ENCODE peak calls at places on chromosomes 1 and 21, in eight cellular contexts. N, U, D, I, O, A, Z and P are unnamed samples.

GRCh38 chr21:45640888-45641479 is 2.5 kb upstream of the PCBP3 start:
- DNase-seq in N (peak), U (peak), A (no peak), D (peak), Z (no peak), O (peak), I (no peak), P (peak)

GRCh38 chr1:3465935-3466321 is 11.5 kb downstream of the ARHGEF16 start:
- DNase-seq in O (peak), D (no peak), U (no peak), A (peak), N (no peak), I (no peak), Z (peak), P (peak)

GRCh38 chr1:202684716-202685115 is 25.5 kb downstream of the SYT2 start:
- DNase-seq in O (no peak), U (no peak), D (no peak), I (no peak), Z (no peak), N (no peak), A (no peak), P (peak)

GRCh38 chr1:53293123-53293522 is 34.7 kb downstream of the LRP8 start:
- DNase-seq in D (no peak), O (no peak), I (no peak), N (no peak), A (no peak), Z (no peak), U (peak), P (no peak)

GRCh38 chr1:94119796-94120590 is 955 bp downstream of the ABCA4 start:
- DNase-seq in N (no peak), A (no peak), U (no peak), I (no peak), O (no peak), Z (no peak), D (no peak), P (peak)

GRCh38 chr1:99681583-99681982 is 35.7 kb downstream of the PALMD start:
- DNase-seq in D (no peak), Z (no peak), I (no peak), A (no peak), U (no peak), N (no peak), O (no peak), P (no peak)

GRCh38 chr1:53725238-53725689 is 13.7 kb downstream of the GLIS1 start:
- DNase-seq in N (peak), U (peak), O (no peak), D (peak), Z (no peak), I (no peak), A (no peak), P (no peak)

GRCh38 chr1:40915581-40915980 is 53.4 kb upstream of the CITED4 start:
- DNase-seq in I (no peak), D (no peak), O (no peak), N (no peak), U (no peak), A (peak), Z (no peak), P (no peak)

GRCh38 chr1:91754348-91754747 is 131.6 kb downstream of the TGFBR3 start:
- DNase-seq in D (no peak), I (peak), O (no peak), N (no peak), Z (no peak), A (no peak), U (peak), P (no peak)
- H3K27ac ChIP-seq in D (no peak), I (peak), O (no peak), N (no peak), Z (no peak), A (no peak), U (no peak), P (no peak)

GRCh38 chr21:43944757-43945156 is 67.4 kb upstream of the TRAPPC10 start:
- DNase-seq in O (no peak), Z (peak), D (no peak), U (no peak), I (no peak), A (no peak), N (no peak), P (no peak)

GRCh38 chr21:43943512-43944110 is 68.5 kb upstream of the TRAPPC10 start:
- DNase-seq in N (no peak), Z (no peak), D (no peak), U (no peak), I (no peak), O (no peak), A (no peak), P (no peak)

GRCh38 chr21:43942621-43943020 is 69.5 kb upstream of the TRAPPC10 start:
- DNase-seq in I (no peak), A (no peak), O (no peak), Z (no peak), D (no peak), U (no peak), N (no peak), P (no peak)

GRCh38 chr21:43942201-43942600 is 69.9 kb upstream of the TRAPPC10 start:
- DNase-seq in O (no peak), U (no peak), D (no peak), I (no peak), Z (no peak), N (no peak), A (no peak), P (no peak)

DNA sequence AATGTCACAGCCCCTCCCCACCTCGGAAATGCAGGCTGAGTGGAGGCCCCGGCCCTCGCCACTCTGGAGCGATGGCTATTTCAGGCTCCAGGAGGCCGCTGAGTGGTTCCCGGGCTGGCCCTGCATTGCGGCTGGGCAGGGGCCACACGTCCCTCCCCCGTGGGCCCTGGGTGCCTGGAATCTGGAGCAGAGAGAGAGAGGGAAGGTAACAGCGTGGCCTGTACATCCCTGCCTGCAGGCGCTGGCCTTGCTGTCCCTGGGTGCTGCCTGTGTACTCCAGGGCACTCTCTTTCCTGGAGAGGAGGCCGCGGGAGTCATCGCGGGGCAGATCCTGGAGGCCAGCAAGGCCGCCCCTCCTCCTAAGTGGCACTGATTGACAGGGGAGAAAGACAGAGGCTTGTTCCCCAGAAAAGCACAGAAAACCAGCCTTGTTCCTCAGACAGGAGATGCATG is 67.9 kb upstream of the TRAPPC10 start:
- DNase-seq in Z (no peak), D (no peak), U (no peak), A (no peak), N (peak), I (no peak), O (no peak), P (no peak)
- H3K27ac ChIP-seq in Z (no peak), D (no peak), U (no peak), A (no peak), N (no peak), I (no peak), O (no peak), P (no peak)

GRCh38 chr1:59926381-59927243 is at the start of gene CYP2J2:
- DNase-seq in I (peak), O (peak), N (peak), Z (peak), A (peak), U (peak), D (peak), P (peak)
- H3K27ac ChIP-seq in I (peak), O (no peak), N (no peak), Z (no peak), A (peak), U (no peak), D (no peak), P (no peak)

GRCh38 chr1:156106624-156107488 is 7.7 kb upstream of the LMNA start:
- DNase-seq in O (no peak), A (peak), D (peak), N (peak), U (no peak), I (no peak), Z (no peak), P (no peak)
- H3K27ac ChIP-seq in O (peak), A (peak), D (peak), N (peak), U (peak), I (peak), Z (peak), P (peak)

GRCh38 chr1:177981186-177981585 is 11.3 kb upstream of the SEC16B start:
- DNase-seq in O (no peak), U (no peak), I (no peak), Z (no peak), N (no peak), D (no peak), A (no peak), P (no peak)
- H3K27ac ChIP-seq in O (no peak), U (no peak), I (no peak), Z (no peak), N (no peak), D (no peak), A (no peak), P (no peak)

DNA sequence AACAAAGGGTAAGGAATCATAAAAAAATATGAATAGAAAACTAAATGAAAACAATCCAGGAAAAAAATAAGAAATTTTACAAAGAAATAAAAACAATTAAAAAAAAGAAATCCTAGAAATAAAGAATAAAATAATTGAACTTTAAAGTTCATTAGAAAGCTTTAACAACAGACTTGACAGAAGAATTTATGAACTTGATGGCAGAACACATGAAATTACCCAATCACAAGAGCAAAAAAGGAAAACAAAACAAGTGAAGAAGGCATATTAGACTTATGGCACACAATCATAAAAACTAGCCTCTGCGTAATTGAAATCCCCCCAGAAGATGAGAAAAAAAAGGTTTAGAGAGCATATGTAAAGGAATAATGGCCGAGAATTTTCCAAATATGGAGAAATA is 802.5 kb upstream of the B3GALT2 start:
- DNase-seq in A (no peak), N (no peak), I (no peak), D (no peak), Z (no peak), U (no peak), O (no peak), P (no peak)
- H3K27ac ChIP-seq in A (no peak), N (no peak), I (no peak), D (no peak), Z (no peak), U (no peak), O (no peak), P (no peak)

DNA sequence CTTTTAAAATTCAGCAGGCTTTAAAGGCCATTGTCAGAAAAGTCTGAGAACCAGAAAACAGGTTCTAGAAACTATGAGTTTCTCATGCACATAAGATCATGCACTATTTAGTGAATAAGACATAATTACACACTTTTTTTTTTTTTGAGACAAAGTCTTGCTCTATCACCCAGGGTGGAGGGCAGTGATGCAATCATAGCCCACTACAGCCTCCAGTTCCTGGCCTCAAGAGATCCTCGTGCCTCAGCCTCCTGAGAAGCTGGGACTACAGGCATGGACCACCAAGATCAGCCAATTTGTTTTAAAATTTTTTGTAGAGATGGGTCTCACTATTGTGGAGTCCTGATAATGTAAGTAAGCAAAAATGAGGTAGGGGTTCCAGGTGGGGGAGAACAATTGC is 134.9 kb downstream of the VAV3 start:
- DNase-seq in U (no peak), A (no peak), O (no peak), I (no peak), D (no peak), Z (no peak), N (no peak), P (no peak)
- H3K27ac ChIP-seq in U (no peak), A (no peak), O (no peak), I (no peak), D (no peak), Z (peak), N (no peak), P (peak)

GRCh38 chr1:19205403-19205802 is 4.7 kb downstream of the UBR4 start:
- DNase-seq in Z (no peak), A (no peak), O (no peak), N (no peak), U (no peak), D (no peak), I (no peak), P (no peak)

GRCh38 chr1:19206947-19207346 is 3.1 kb downstream of the UBR4 start:
- DNase-seq in I (no peak), Z (no peak), N (no peak), A (no peak), U (no peak), D (no peak), O (no peak), P (no peak)

GRCh38 chr1:19205845-19206244 is 4.2 kb downstream of the UBR4 start:
- DNase-seq in I (no peak), N (no peak), U (no peak), Z (no peak), O (no peak), D (no peak), A (no peak), P (no peak)

GRCh38 chr1:19203440-19203839 is 6.6 kb downstream of the UBR4 start:
- DNase-seq in Z (no peak), U (peak), N (no peak), I (no peak), D (peak), A (peak), O (no peak), P (no peak)

DNA sequence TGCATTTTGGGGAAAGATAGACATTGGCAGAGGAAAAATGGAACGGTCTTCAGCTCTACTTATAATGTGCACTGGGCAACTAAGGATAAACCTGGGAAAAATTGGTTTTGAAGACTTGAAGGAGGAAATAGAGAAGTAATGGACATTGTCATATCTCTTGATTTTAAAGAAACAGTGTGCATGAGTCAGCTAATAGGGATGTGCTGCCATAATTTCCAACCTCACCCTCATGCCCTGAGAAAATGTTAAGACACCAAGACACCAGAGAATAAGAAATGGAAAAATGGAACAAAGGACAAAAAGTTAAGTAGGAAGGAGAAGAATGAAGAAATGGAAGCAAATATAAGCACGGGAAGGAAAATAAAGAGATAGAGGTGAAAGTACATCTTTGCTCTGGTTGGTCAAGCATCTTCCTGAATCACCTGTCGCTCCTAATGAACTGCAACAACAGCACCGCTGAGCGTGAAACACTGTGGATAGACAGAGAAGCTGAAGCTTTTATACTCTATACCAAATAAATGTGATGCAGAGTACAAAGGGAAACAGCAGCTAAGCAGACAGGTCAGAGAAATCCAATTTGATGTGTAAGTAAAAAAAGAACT is 5.3 kb downstream of the UBR4 start:
- DNase-seq in I (no peak), Z (no peak), U (peak), O (no peak), N (no peak), D (no peak), A (no peak), P (no peak)
- H3K27ac ChIP-seq in I (no peak), Z (no peak), U (no peak), O (no peak), N (no peak), D (no peak), A (no peak), P (no peak)

GRCh38 chr1:101338714-101339430 is 102.1 kb downstream of the S1PR1 start:
- DNase-seq in N (no peak), O (no peak), Z (no peak), A (no peak), U (no peak), I (no peak), D (no peak), P (no peak)

GRCh38 chr1:101346419-101346818 is 109.6 kb downstream of the S1PR1 start:
- DNase-seq in Z (no peak), A (no peak), D (no peak), N (no peak), I (no peak), U (no peak), O (no peak), P (no peak)

DNA sequence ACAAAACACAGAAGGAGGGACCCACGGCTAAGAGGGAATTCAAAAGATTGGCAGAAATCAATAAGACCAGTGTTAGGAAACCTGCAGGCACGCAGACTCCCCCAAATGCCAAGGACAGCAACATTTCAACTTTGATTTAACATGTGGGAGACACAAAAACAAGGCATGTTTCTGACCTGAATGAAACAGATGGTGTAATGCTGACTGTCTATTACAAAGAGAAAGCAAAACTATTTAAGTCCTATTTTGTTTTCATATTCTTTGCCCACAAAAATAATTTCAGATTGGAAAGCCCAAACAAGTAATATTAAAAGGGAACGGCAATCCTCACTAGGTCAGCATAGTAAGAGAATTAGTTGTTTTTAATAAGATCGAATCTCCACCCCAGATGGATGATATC is 107.9 kb downstream of the S1PR1 start:
- DNase-seq in D (no peak), Z (no peak), A (no peak), N (no peak), U (peak), I (no peak), O (no peak), P (no peak)
- H3K27ac ChIP-seq in D (no peak), Z (no peak), A (no peak), N (no peak), U (no peak), I (no peak), O (no peak), P (no peak)